ENCODE peak calls at places on chromosomes 6 and 20, in ten cellular contexts. One of them, this sample, is unnamed.

GRCh38 chr20:15594296-15594695 is 979.0 kb downstream of the KIF16B start:
- DNase-seq in foreskin fibroblast: no peak
- DNase-seq in AG10803: no peak
- DNase-seq in GM12865: no peak
- DNase-seq in stomach: no peak
- DNase-seq in IMR-90: no peak
- DNase-seq in A549: peak
- DNase-seq in fibroblast of the aortic adventitia: no peak
- DNase-seq in upper lobe of left lung: no peak
- DNase-seq in tibial nerve: no peak
- DNase-seq in this sample: no peak

GRCh38 chr6:107491059-107491609 is 1.2 kb downstream of the SOBP start:
- DNase-seq in fibroblast of the aortic adventitia: peak
- DNase-seq in foreskin fibroblast: peak
- DNase-seq in AG10803: no peak
- DNase-seq in upper lobe of left lung: peak
- DNase-seq in tibial nerve: peak
- DNase-seq in GM12865: no peak
- DNase-seq in A549: peak
- DNase-seq in IMR-90: peak
- DNase-seq in stomach: peak
- DNase-seq in this sample: no peak

GRCh38 chr6:41586564-41586963 is 40.4 kb downstream of the FOXP4 start:
- DNase-seq in GM12865: no peak
- DNase-seq in AG10803: no peak
- DNase-seq in foreskin fibroblast: peak
- DNase-seq in IMR-90: peak
- DNase-seq in fibroblast of the aortic adventitia: no peak
- DNase-seq in tibial nerve: no peak
- DNase-seq in A549: no peak
- DNase-seq in stomach: no peak
- DNase-seq in upper lobe of left lung: no peak
- DNase-seq in this sample: no peak

GRCh38 chr20:13771853-13772453 is 12.8 kb downstream of the ESF1 start:
- DNase-seq in fibroblast of the aortic adventitia: peak
- DNase-seq in tibial nerve: no peak
- DNase-seq in A549: peak
- DNase-seq in stomach: no peak
- DNase-seq in upper lobe of left lung: no peak
- DNase-seq in AG10803: peak
- DNase-seq in foreskin fibroblast: no peak
- DNase-seq in GM12865: no peak
- DNase-seq in IMR-90: peak
- DNase-seq in this sample: no peak

GRCh38 chr20:7264137-7264536 is 496.7 kb downstream of the BMP2 start:
- DNase-seq in upper lobe of left lung: no peak
- DNase-seq in tibial nerve: no peak
- DNase-seq in fibroblast of the aortic adventitia: no peak
- DNase-seq in GM12865: no peak
- DNase-seq in stomach: no peak
- DNase-seq in IMR-90: no peak
- DNase-seq in AG10803: no peak
- DNase-seq in A549: no peak
- DNase-seq in foreskin fibroblast: no peak
- DNase-seq in this sample: no peak

GRCh38 chr20:57809661-57810172 is 99.9 kb upstream of the PMEPA1 start:
- DNase-seq in GM12865: no peak
- DNase-seq in foreskin fibroblast: no peak
- DNase-seq in fibroblast of the aortic adventitia: no peak
- DNase-seq in stomach: no peak
- DNase-seq in tibial nerve: no peak
- DNase-seq in IMR-90: no peak
- DNase-seq in upper lobe of left lung: peak
- DNase-seq in A549: peak
- DNase-seq in AG10803: peak
- DNase-seq in this sample: no peak

GRCh38 chr6:32068867-32069266 is 30.7 kb downstream of the CYP21A2 start:
- DNase-seq in stomach: no peak
- DNase-seq in foreskin fibroblast: no peak
- DNase-seq in A549: no peak
- DNase-seq in tibial nerve: no peak
- DNase-seq in upper lobe of left lung: no peak
- DNase-seq in GM12865: no peak
- DNase-seq in fibroblast of the aortic adventitia: no peak
- DNase-seq in AG10803: no peak
- DNase-seq in IMR-90: no peak
- DNase-seq in this sample: no peak

GRCh38 chr6:110534731-110535164 is 58.3 kb upstream of the SLC22A16 start:
- DNase-seq in upper lobe of left lung: no peak
- DNase-seq in fibroblast of the aortic adventitia: peak
- DNase-seq in IMR-90: peak
- DNase-seq in foreskin fibroblast: peak
- DNase-seq in A549: no peak
- DNase-seq in AG10803: peak
- DNase-seq in GM12865: no peak
- DNase-seq in tibial nerve: peak
- DNase-seq in stomach: no peak
- DNase-seq in this sample: no peak

GRCh38 chr20:62355527-62356142 is 11.5 kb downstream of the LAMA5 start:
- DNase-seq in GM12865: no peak
- DNase-seq in foreskin fibroblast: no peak
- DNase-seq in AG10803: no peak
- DNase-seq in upper lobe of left lung: no peak
- DNase-seq in tibial nerve: no peak
- DNase-seq in IMR-90: no peak
- DNase-seq in fibroblast of the aortic adventitia: peak
- DNase-seq in stomach: no peak
- DNase-seq in A549: peak
- DNase-seq in this sample: no peak

GRCh38 chr20:46408281-46408731 is 1.9 kb upstream of the ELMO2 start:
- DNase-seq in upper lobe of left lung: no peak
- DNase-seq in A549: no peak
- DNase-seq in IMR-90: no peak
- DNase-seq in GM12865: no peak
- DNase-seq in stomach: no peak
- DNase-seq in tibial nerve: no peak
- DNase-seq in AG10803: no peak
- DNase-seq in foreskin fibroblast: no peak
- DNase-seq in fibroblast of the aortic adventitia: no peak
- DNase-seq in this sample: no peak

GRCh38 chr6:11835065-11835464 is 56.5 kb upstream of the ADTRP start:
- DNase-seq in upper lobe of left lung: no peak
- DNase-seq in A549: no peak
- DNase-seq in AG10803: no peak
- DNase-seq in IMR-90: no peak
- DNase-seq in foreskin fibroblast: no peak
- DNase-seq in GM12865: peak
- DNase-seq in fibroblast of the aortic adventitia: no peak
- DNase-seq in tibial nerve: no peak
- DNase-seq in stomach: no peak
- DNase-seq in this sample: no peak

GRCh38 chr6:130958468-130958867 is 104.6 kb downstream of the EPB41L2 start:
- DNase-seq in GM12865: no peak
- DNase-seq in upper lobe of left lung: no peak
- DNase-seq in IMR-90: peak
- DNase-seq in stomach: no peak
- DNase-seq in tibial nerve: no peak
- DNase-seq in A549: no peak
- DNase-seq in AG10803: no peak
- DNase-seq in fibroblast of the aortic adventitia: no peak
- DNase-seq in foreskin fibroblast: no peak
- DNase-seq in this sample: no peak

GRCh38 chr20:5735845-5736530 is 14.2 kb upstream of the SHLD1 start:
- DNase-seq in stomach: no peak
- DNase-seq in GM12865: no peak
- DNase-seq in tibial nerve: no peak
- DNase-seq in IMR-90: peak
- DNase-seq in A549: peak
- DNase-seq in fibroblast of the aortic adventitia: peak
- DNase-seq in upper lobe of left lung: no peak
- DNase-seq in foreskin fibroblast: peak
- DNase-seq in AG10803: no peak
- DNase-seq in this sample: no peak
- TF ChIP-seq CTCF in stomach: no peak
- TF ChIP-seq CTCF in GM12865: no peak
- TF ChIP-seq CTCF in tibial nerve: no peak
- TF ChIP-seq CTCF in IMR-90: no peak
- TF ChIP-seq CTCF in A549: no peak
- TF ChIP-seq CTCF in fibroblast of the aortic adventitia: no peak
- TF ChIP-seq CTCF in upper lobe of left lung: no peak
- TF ChIP-seq CTCF in foreskin fibroblast: no peak
- TF ChIP-seq CTCF in AG10803: no peak
- TF ChIP-seq CTCF in this sample: no peak

GRCh38 chr6:13425270-13425905 is 62.0 kb downstream of the GFOD1 start:
- DNase-seq in AG10803: no peak
- DNase-seq in IMR-90: no peak
- DNase-seq in upper lobe of left lung: peak
- DNase-seq in stomach: no peak
- DNase-seq in GM12865: peak
- DNase-seq in foreskin fibroblast: no peak
- DNase-seq in tibial nerve: no peak
- DNase-seq in A549: no peak
- DNase-seq in fibroblast of the aortic adventitia: no peak
- DNase-seq in this sample: no peak
- H3K4me3 ChIP-seq in AG10803: no peak
- H3K4me3 ChIP-seq in IMR-90: no peak
- H3K4me3 ChIP-seq in upper lobe of left lung: no peak
- H3K4me3 ChIP-seq in stomach: no peak
- H3K4me3 ChIP-seq in GM12865: peak
- H3K4me3 ChIP-seq in foreskin fibroblast: no peak
- H3K4me3 ChIP-seq in tibial nerve: no peak
- H3K4me3 ChIP-seq in A549: no peak
- H3K4me3 ChIP-seq in fibroblast of the aortic adventitia: no peak
- H3K4me3 ChIP-seq in this sample: no peak

DNA sequence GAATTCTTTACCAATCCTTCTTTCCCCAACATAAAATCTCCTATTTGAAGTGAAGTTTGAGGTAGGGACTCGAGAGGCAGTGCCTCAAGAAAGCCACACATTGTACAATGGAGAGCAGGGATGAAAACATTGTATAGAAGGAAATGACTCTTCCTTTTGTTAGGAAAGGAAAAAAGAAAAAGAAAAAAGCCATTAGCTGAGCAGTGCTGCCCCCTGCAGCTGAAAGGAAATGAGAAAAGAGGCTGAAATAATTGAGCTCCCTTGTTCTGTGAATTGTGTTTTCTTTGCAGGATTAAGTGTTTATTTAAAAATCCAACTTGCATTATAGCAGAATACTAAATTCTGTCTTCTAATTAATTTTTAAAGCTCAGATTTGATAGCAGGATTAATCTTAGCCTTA is 162.9 kb upstream of the SASH1 start:
- DNase-seq in fibroblast of the aortic adventitia: peak
- DNase-seq in IMR-90: peak
- DNase-seq in upper lobe of left lung: no peak
- DNase-seq in A549: peak
- DNase-seq in tibial nerve: no peak
- DNase-seq in foreskin fibroblast: peak
- DNase-seq in GM12865: no peak
- DNase-seq in stomach: no peak
- DNase-seq in AG10803: peak
- DNase-seq in this sample: no peak
- TF ChIP-seq CTCF in fibroblast of the aortic adventitia: peak
- TF ChIP-seq CTCF in IMR-90: peak
- TF ChIP-seq CTCF in upper lobe of left lung: peak
- TF ChIP-seq CTCF in A549: peak
- TF ChIP-seq CTCF in tibial nerve: peak
- TF ChIP-seq CTCF in foreskin fibroblast: peak
- TF ChIP-seq CTCF in GM12865: no peak
- TF ChIP-seq CTCF in stomach: peak
- TF ChIP-seq CTCF in AG10803: peak
- TF ChIP-seq CTCF in this sample: peak

DNA sequence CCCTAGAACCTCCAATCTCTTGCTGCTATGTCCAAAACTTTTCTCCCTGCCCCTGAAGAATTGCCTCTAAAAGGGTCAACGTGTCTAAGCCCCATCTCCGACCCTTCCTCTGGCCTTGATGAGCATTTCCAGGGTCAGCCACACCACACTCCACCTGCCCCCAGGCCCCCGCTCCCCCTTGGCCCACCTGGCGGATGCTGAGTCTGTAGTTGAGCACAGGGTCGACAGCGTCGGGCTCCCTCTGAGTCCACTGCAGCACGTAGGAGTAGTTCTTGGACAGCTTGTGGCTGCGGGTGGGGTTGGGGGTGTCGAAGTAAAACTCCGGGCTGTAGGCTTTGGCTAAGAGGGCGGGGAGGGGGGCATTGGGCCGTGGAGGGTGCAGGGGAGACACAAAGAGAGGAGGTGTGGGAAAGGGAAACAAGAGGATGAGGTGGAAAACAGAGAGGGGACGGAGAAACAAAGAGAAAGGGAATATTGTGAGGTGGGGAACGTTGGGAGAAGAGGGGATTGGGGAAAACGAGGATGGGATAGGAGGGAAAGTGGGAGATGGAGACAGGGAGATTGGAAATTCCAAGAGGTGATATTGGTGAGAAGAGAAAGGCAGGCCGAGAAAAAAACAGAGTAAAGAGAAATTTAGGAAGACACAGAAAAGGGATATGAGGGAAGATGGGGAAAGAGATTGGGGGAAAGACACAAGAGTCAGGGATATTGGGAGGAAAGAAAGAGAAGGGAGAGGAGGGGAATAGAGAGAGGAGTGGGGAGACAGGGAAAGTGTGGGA is 50.5 kb downstream of the MDGA1 start:
- DNase-seq in fibroblast of the aortic adventitia: no peak
- DNase-seq in upper lobe of left lung: no peak
- DNase-seq in GM12865: no peak
- DNase-seq in IMR-90: no peak
- DNase-seq in stomach: no peak
- DNase-seq in A549: no peak
- DNase-seq in tibial nerve: no peak
- DNase-seq in AG10803: no peak
- DNase-seq in foreskin fibroblast: no peak
- DNase-seq in this sample: no peak
- H3K4me3 ChIP-seq in fibroblast of the aortic adventitia: no peak
- H3K4me3 ChIP-seq in upper lobe of left lung: no peak
- H3K4me3 ChIP-seq in GM12865: no peak
- H3K4me3 ChIP-seq in IMR-90: no peak
- H3K4me3 ChIP-seq in stomach: no peak
- H3K4me3 ChIP-seq in A549: no peak
- H3K4me3 ChIP-seq in tibial nerve: no peak
- H3K4me3 ChIP-seq in AG10803: no peak
- H3K4me3 ChIP-seq in foreskin fibroblast: no peak
- H3K4me3 ChIP-seq in this sample: no peak

This sample was measured in AG04449.